ENCODE peak calls at places on chromosome 20, in six cellular contexts. One of them, this sample, is unnamed. For H3K27me3, the result is how much of the 10 kb centered on the place peaks cover.

GRCh38 chr20:47108994-47109393 is 214.4 kb downstream of the EYA2 start:
- DNase-seq in lower lobe of right lung: no peak
- DNase-seq in cardiac muscle cell: no peak
- DNase-seq in uterus: no peak
- DNase-seq in psoas muscle: no peak
- DNase-seq in hepatocyte: no peak
- DNase-seq in this sample: no peak

GRCh38 chr20:43040427-43040826 is 149.3 kb downstream of the PTPRT start:
- DNase-seq in uterus: no peak
- DNase-seq in cardiac muscle cell: no peak
- DNase-seq in psoas muscle: no peak
- DNase-seq in lower lobe of right lung: no peak
- DNase-seq in hepatocyte: peak
- DNase-seq in this sample: no peak

GRCh38 chr20:51382986-51383821 is 159.3 kb downstream of the NFATC2 start:
- DNase-seq in lower lobe of right lung: no peak
- DNase-seq in hepatocyte: peak
- DNase-seq in uterus: no peak
- DNase-seq in cardiac muscle cell: no peak
- DNase-seq in psoas muscle: no peak
- DNase-seq in this sample: no peak

GRCh38 chr20:64106981-64107735 is at the start of gene NPBWR2:
- DNase-seq in psoas muscle: peak
- DNase-seq in lower lobe of right lung: peak
- DNase-seq in hepatocyte: no peak
- DNase-seq in cardiac muscle cell: no peak
- DNase-seq in uterus: no peak
- DNase-seq in this sample: peak

GRCh38 chr20:17394411-17394810 is 136.8 kb downstream of the BFSP1 start:
- DNase-seq in cardiac muscle cell: no peak
- DNase-seq in psoas muscle: no peak
- DNase-seq in lower lobe of right lung: no peak
- DNase-seq in uterus: no peak
- DNase-seq in hepatocyte: no peak
- DNase-seq in this sample: no peak

GRCh38 chr20:54163402-54163801 is 10.4 kb downstream of the CYP24A1 start:
- DNase-seq in uterus: no peak
- DNase-seq in lower lobe of right lung: no peak
- DNase-seq in hepatocyte: no peak
- DNase-seq in psoas muscle: no peak
- DNase-seq in cardiac muscle cell: no peak
- DNase-seq in this sample: no peak

GRCh38 chr20:24754691-24755090 is 194.4 kb upstream of the CST7 start:
- DNase-seq in uterus: no peak
- DNase-seq in psoas muscle: no peak
- DNase-seq in cardiac muscle cell: no peak
- DNase-seq in hepatocyte: no peak
- DNase-seq in lower lobe of right lung: no peak
- DNase-seq in this sample: no peak

GRCh38 chr20:54067606-54068174 is 2.7 kb downstream of the BCAS1 start:
- DNase-seq in lower lobe of right lung: peak
- DNase-seq in hepatocyte: peak
- DNase-seq in cardiac muscle cell: no peak
- DNase-seq in psoas muscle: no peak
- DNase-seq in uterus: no peak
- DNase-seq in this sample: peak

GRCh38 chr20:33719277-33719988 is 677 bp downstream of the PXMP4 start:
- DNase-seq in cardiac muscle cell: no peak
- DNase-seq in psoas muscle: no peak
- DNase-seq in uterus: no peak
- DNase-seq in hepatocyte: no peak
- DNase-seq in lower lobe of right lung: no peak
- DNase-seq in this sample: no peak

GRCh38 chr20:8390500-8390899 is 258.4 kb downstream of the PLCB1 start:
- DNase-seq in hepatocyte: no peak
- DNase-seq in lower lobe of right lung: no peak
- DNase-seq in psoas muscle: no peak
- DNase-seq in cardiac muscle cell: no peak
- DNase-seq in uterus: no peak
- DNase-seq in this sample: no peak

GRCh38 chr20:55057779-55058415 is 582.5 kb downstream of the DOK5 start:
- DNase-seq in lower lobe of right lung: no peak
- DNase-seq in psoas muscle: no peak
- DNase-seq in hepatocyte: no peak
- DNase-seq in uterus: no peak
- DNase-seq in cardiac muscle cell: no peak
- DNase-seq in this sample: no peak

GRCh38 chr20:36856691-36857635 is 19.0 kb upstream of the TLDC2 start:
- DNase-seq in psoas muscle: no peak
- DNase-seq in lower lobe of right lung: peak
- DNase-seq in cardiac muscle cell: peak
- DNase-seq in hepatocyte: no peak
- DNase-seq in uterus: no peak
- DNase-seq in this sample: peak

GRCh38 chr20:35660122-35660937 is 4.4 kb downstream of the CPNE1 start:
- DNase-seq in lower lobe of right lung: no peak
- DNase-seq in cardiac muscle cell: no peak
- DNase-seq in uterus: no peak
- DNase-seq in psoas muscle: no peak
- DNase-seq in hepatocyte: no peak
- DNase-seq in this sample: no peak

GRCh38 chr20:54350415-54350814 is 125.0 kb upstream of the DOK5 start:
- DNase-seq in cardiac muscle cell: peak
- DNase-seq in lower lobe of right lung: no peak
- DNase-seq in psoas muscle: no peak
- DNase-seq in uterus: no peak
- DNase-seq in hepatocyte: no peak
- DNase-seq in this sample: no peak

GRCh38 chr20:59250293-59250692 is 50.1 kb upstream of the EDN3 start:
- DNase-seq in cardiac muscle cell: no peak
- DNase-seq in lower lobe of right lung: no peak
- DNase-seq in uterus: no peak
- DNase-seq in psoas muscle: no peak
- DNase-seq in hepatocyte: no peak
- DNase-seq in this sample: no peak

GRCh38 chr20:8583209-8584106 is 451.4 kb downstream of the PLCB1 start:
- DNase-seq in psoas muscle: no peak
- DNase-seq in lower lobe of right lung: no peak
- DNase-seq in cardiac muscle cell: peak
- DNase-seq in uterus: no peak
- DNase-seq in hepatocyte: peak
- DNase-seq in this sample: no peak

GRCh38 chr20:1369970-1370369 is 22.9 kb downstream of the FKBP1A start:
- DNase-seq in lower lobe of right lung: no peak
- DNase-seq in cardiac muscle cell: no peak
- DNase-seq in psoas muscle: no peak
- DNase-seq in uterus: no peak
- DNase-seq in hepatocyte: no peak
- DNase-seq in this sample: no peak

GRCh38 chr20:11128131-11128831 is 454.5 kb upstream of the JAG1 start:
- DNase-seq in cardiac muscle cell: peak
- DNase-seq in lower lobe of right lung: no peak
- DNase-seq in hepatocyte: no peak
- DNase-seq in uterus: no peak
- DNase-seq in psoas muscle: no peak
- DNase-seq in this sample: no peak

GRCh38 chr20:35174458-35175216 is 2.8 kb downstream of the PROCR start:
- DNase-seq in uterus: no peak
- DNase-seq in psoas muscle: peak
- DNase-seq in cardiac muscle cell: no peak
- DNase-seq in lower lobe of right lung: no peak
- DNase-seq in hepatocyte: no peak
- DNase-seq in this sample: peak

GRCh38 chr20:18005170-18005989 is 36.6 kb downstream of the MGME1 start:
- DNase-seq in lower lobe of right lung: no peak
- DNase-seq in psoas muscle: no peak
- DNase-seq in hepatocyte: peak
- DNase-seq in cardiac muscle cell: no peak
- DNase-seq in uterus: no peak
- DNase-seq in this sample: no peak

GRCh38 chr20:42986143-42986773 is 203.4 kb downstream of the PTPRT start:
- DNase-seq in lower lobe of right lung: no peak
- DNase-seq in cardiac muscle cell: no peak
- DNase-seq in uterus: no peak
- DNase-seq in hepatocyte: no peak
- DNase-seq in psoas muscle: no peak
- DNase-seq in this sample: no peak

GRCh38 chr20:10686356-10687169 is 12.8 kb upstream of the JAG1 start:
- DNase-seq in lower lobe of right lung: no peak
- DNase-seq in psoas muscle: no peak
- DNase-seq in uterus: no peak
- DNase-seq in hepatocyte: no peak
- DNase-seq in cardiac muscle cell: no peak
- DNase-seq in this sample: no peak

GRCh38 chr20:40750541-40750940 is 61.5 kb upstream of the MAFB start:
- DNase-seq in cardiac muscle cell: no peak
- DNase-seq in uterus: no peak
- DNase-seq in psoas muscle: no peak
- DNase-seq in hepatocyte: no peak
- DNase-seq in lower lobe of right lung: no peak
- DNase-seq in this sample: no peak

GRCh38 chr20:38840053-38840893 is 34.8 kb downstream of the PPP1R16B start:
- DNase-seq in lower lobe of right lung: no peak
- DNase-seq in psoas muscle: no peak
- DNase-seq in cardiac muscle cell: peak
- DNase-seq in uterus: peak
- DNase-seq in hepatocyte: no peak
- DNase-seq in this sample: no peak

GRCh38 chr20:16662462-16662861 is 67.4 kb upstream of the SNRPB2 start:
- DNase-seq in hepatocyte: no peak
- DNase-seq in uterus: no peak
- DNase-seq in psoas muscle: no peak
- DNase-seq in cardiac muscle cell: no peak
- DNase-seq in lower lobe of right lung: no peak
- DNase-seq in this sample: no peak

GRCh38 chr20:63102720-63103375 is 96.1 kb upstream of the BHLHE23 start:
- DNase-seq in uterus: peak
- DNase-seq in hepatocyte: no peak
- DNase-seq in psoas muscle: peak
- DNase-seq in lower lobe of right lung: peak
- DNase-seq in cardiac muscle cell: peak
- DNase-seq in this sample: peak
- H3K27me3 ChIP-seq in uterus: under half
- H3K27me3 ChIP-seq in hepatocyte: under half
- H3K27me3 ChIP-seq in psoas muscle: half or more
- H3K27me3 ChIP-seq in lower lobe of right lung: under half
- H3K27me3 ChIP-seq in cardiac muscle cell: half or more
- H3K27me3 ChIP-seq in this sample: under half

GRCh38 chr20:12775041-12775440 is 233.7 kb upstream of the SPTLC3 start:
- DNase-seq in lower lobe of right lung: no peak
- DNase-seq in uterus: no peak
- DNase-seq in hepatocyte: no peak
- DNase-seq in cardiac muscle cell: no peak
- DNase-seq in psoas muscle: no peak
- DNase-seq in this sample: no peak
- H3K27me3 ChIP-seq in lower lobe of right lung: under half
- H3K27me3 ChIP-seq in uterus: under half
- H3K27me3 ChIP-seq in hepatocyte: under half
- H3K27me3 ChIP-seq in cardiac muscle cell: under half
- H3K27me3 ChIP-seq in psoas muscle: under half
- H3K27me3 ChIP-seq in this sample: under half

GRCh38 chr20:58077282-58077681 is 151.2 kb downstream of the ANKRD60 start:
- DNase-seq in psoas muscle: no peak
- DNase-seq in uterus: no peak
- DNase-seq in cardiac muscle cell: no peak
- DNase-seq in hepatocyte: no peak
- DNase-seq in lower lobe of right lung: no peak
- DNase-seq in this sample: peak

GRCh38 chr20:58078741-58079522 is 149.5 kb downstream of the ANKRD60 start:
- DNase-seq in cardiac muscle cell: peak
- DNase-seq in hepatocyte: no peak
- DNase-seq in psoas muscle: no peak
- DNase-seq in uterus: no peak
- DNase-seq in lower lobe of right lung: no peak
- DNase-seq in this sample: peak

GRCh38 chr20:58073945-58074920 is 154.2 kb downstream of the ANKRD60 start:
- DNase-seq in lower lobe of right lung: no peak
- DNase-seq in hepatocyte: no peak
- DNase-seq in uterus: peak
- DNase-seq in cardiac muscle cell: peak
- DNase-seq in psoas muscle: no peak
- DNase-seq in this sample: no peak

GRCh38 chr20:58075565-58075964 is 152.9 kb downstream of the ANKRD60 start:
- DNase-seq in hepatocyte: no peak
- DNase-seq in uterus: no peak
- DNase-seq in cardiac muscle cell: no peak
- DNase-seq in psoas muscle: no peak
- DNase-seq in lower lobe of right lung: no peak
- DNase-seq in this sample: no peak

DNA sequence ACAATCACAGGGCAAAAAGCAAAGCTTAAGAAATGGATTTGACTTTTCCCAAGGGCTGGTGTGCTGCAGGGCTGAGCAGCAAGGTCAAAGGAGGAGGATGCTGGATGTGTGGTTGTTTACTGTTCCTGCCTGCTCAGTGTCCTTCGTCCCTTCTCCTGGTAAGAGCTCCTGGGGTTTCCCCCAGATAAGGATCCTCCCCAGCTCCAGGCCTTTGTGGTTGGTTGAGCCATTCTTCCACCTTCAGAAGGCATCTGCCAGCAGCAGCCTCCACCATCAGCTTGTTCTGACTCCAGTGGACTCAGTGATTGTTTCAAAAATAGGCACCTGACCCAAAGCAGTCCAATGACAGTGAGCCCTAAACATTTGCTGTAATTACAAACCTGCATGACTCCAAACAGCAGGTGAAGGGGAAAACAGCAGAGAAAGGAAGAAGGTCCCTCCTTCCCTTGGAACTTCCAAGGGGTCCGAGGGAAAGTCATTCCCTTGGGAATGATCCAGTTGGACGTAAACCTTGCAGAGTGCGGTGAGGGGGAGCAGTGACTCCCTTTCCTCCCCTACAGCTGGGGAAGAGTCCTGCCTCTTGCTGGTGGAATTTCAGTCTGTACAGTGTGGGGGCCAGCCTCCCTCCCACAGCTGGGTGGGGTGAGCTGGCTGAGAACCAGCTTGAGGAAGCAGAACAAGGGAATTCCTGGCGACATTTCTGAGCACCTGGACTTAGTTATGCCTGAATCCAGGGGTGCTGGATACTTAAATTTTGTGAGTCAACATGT is 152.3 kb downstream of the ANKRD60 start:
- DNase-seq in hepatocyte: no peak
- DNase-seq in psoas muscle: no peak
- DNase-seq in lower lobe of right lung: no peak
- DNase-seq in cardiac muscle cell: peak
- DNase-seq in uterus: peak
- DNase-seq in this sample: peak
- H3K27me3 ChIP-seq in hepatocyte: under half
- H3K27me3 ChIP-seq in psoas muscle: under half
- H3K27me3 ChIP-seq in lower lobe of right lung: under half
- H3K27me3 ChIP-seq in cardiac muscle cell: under half
- H3K27me3 ChIP-seq in uterus: under half
- H3K27me3 ChIP-seq in this sample: under half

DNA sequence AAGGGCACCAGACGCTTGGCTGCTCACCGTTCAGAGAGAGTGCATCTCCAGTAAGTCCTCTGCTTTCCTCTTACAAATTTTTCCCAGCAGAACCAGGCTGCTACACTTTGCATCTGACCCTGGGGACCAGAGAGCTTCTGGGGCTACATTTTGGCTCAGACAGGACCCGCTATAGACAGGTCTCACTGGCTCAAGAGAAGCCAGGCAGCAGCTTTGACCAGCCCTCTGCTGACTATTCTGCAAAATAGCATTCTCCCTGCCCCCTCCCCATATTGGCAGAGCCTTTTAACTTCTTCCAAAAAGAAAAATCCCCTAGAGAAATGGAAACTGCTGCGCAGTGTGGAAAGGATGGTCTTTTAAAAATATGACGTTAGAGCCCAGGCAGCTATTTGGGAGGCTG is 37.2 kb downstream of the CPXM1 start:
- DNase-seq in psoas muscle: no peak
- DNase-seq in lower lobe of right lung: no peak
- DNase-seq in cardiac muscle cell: no peak
- DNase-seq in uterus: no peak
- DNase-seq in hepatocyte: no peak
- DNase-seq in this sample: no peak
- H3K27me3 ChIP-seq in psoas muscle: half or more
- H3K27me3 ChIP-seq in lower lobe of right lung: under half
- H3K27me3 ChIP-seq in cardiac muscle cell: under half
- H3K27me3 ChIP-seq in uterus: under half
- H3K27me3 ChIP-seq in hepatocyte: under half
- H3K27me3 ChIP-seq in this sample: under half

This sample was measured in right cardiac atrium.